ENCODE peak calls at places on chromosomes 11 and 22, in nine cellular contexts. A is AG09319, V is omental fat pad, K is fibroblast of lung, Z is tibial artery, J is cardiac muscle cell, H is AG04450, F is heart right ventricle, P is endodermal cell. G is an unnamed sample.

GRCh38 chr22:26629988-26630761 is 8.4 kb downstream of the CRYBA4 start:
- DNase-seq in A (no peak), V (no peak), K (no peak), Z (no peak), J (no peak), H (no peak), F (no peak), P (no peak), G (no peak)

GRCh38 chr11:129896062-129896461 is 684 bp upstream of the NFRKB start:
- DNase-seq in A (no peak), V (no peak), K (peak; percentile 3), Z (no peak), J (no peak), H (no peak), F (no peak), P (peak; percentile 51), G (no peak)

GRCh38 chr22:24208012-24208749 is 26.9 kb downstream of the SUSD2 start:
- DNase-seq in A (peak; percentile 84), V (no peak), K (peak; percentile 98), Z (peak; percentile 85), J (peak; percentile 98), H (peak; percentile 93), F (no peak), P (no peak), G (no peak)

GRCh38 chr11:8692417-8692816 is 9.8 kb downstream of the RPL27A start:
- DNase-seq in A (no peak), V (no peak), K (no peak), Z (no peak), J (no peak), H (no peak), F (no peak), P (peak; percentile 44), G (no peak)

GRCh38 chr11:279966-280761 is 2.0 kb downstream of the NLRP6 start:
- DNase-seq in A (no peak), V (no peak), K (no peak), Z (peak; percentile 65), J (peak; percentile 47), H (no peak), F (peak; percentile 24), P (peak; percentile 42), G (no peak)

GRCh38 chr11:102623998-102624397 is 1.1 kb downstream of the MMP20 start:
- DNase-seq in A (no peak), V (no peak), K (no peak), Z (no peak), J (no peak), H (no peak), F (no peak), P (no peak), G (no peak)

GRCh38 chr11:114232400-114233070 is 63.7 kb upstream of the NNMT start:
- DNase-seq in A (no peak), V (no peak), K (no peak), Z (no peak), J (no peak), H (no peak), F (no peak), P (no peak), G (no peak)

GRCh38 chr22:50465531-50465930 is 9.3 kb downstream of the SBF1 start:
- DNase-seq in A (no peak), V (no peak), K (no peak), Z (no peak), J (no peak), H (no peak), F (no peak), P (no peak), G (no peak)

DNA sequence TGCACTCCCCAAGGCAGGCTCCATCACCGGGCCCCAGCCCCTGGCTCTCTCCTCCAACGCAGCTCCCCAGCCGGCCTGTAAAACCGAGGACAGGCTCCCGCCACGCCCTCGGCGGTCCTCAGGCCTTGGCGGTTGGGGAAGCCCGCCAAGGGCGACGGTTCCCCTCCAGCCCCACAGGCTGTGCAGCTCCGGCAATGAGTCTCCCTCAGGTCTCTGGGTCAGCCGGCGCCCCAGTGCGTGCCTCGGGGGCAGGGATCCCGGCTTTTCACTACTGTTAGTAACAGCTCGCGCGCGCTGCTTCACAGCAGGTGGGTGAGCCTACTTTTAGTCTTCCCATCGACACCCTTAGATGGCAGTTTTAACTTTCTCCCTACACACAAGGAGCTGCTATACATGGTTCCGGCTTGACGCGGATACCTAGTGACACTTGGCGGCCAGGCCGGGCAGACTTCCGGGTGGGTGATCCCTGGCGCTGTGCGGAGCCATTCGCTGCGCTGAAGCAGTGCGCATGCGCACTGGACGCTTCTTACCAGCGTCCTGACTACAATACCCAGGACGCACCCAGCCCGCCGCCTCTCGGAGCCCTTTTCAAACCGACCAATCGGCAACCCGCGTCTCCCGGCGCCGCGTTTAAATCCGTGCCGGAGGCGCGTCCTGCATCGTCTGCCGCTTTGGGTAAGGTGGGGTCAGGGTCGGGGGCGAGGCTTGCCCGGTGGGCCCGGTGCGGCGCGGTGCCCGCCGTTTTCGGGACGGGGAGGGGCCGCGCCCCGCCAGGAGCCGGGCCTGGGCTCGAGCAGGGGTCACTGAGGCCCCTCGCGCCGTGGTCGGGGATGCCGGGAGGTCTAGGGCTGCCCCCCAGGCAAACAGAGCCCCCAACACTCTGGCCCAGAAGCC is at the start of gene GTSE1:
- DNase-seq in A (peak; percentile 92), V (peak; percentile 87), K (peak; percentile 96), Z (peak; percentile 98), J (peak; percentile 98), H (peak; percentile 92), F (peak; percentile 99), P (peak; percentile 99), G (peak; percentile 86)
- TF ChIP-seq CTCF in A (no peak), V (no peak), K (no peak), Z (peak; percentile 5), J (peak; percentile 8), H (peak; percentile 10), F (peak; percentile 54), P (peak; percentile 26), G (peak; percentile 35)

DNA sequence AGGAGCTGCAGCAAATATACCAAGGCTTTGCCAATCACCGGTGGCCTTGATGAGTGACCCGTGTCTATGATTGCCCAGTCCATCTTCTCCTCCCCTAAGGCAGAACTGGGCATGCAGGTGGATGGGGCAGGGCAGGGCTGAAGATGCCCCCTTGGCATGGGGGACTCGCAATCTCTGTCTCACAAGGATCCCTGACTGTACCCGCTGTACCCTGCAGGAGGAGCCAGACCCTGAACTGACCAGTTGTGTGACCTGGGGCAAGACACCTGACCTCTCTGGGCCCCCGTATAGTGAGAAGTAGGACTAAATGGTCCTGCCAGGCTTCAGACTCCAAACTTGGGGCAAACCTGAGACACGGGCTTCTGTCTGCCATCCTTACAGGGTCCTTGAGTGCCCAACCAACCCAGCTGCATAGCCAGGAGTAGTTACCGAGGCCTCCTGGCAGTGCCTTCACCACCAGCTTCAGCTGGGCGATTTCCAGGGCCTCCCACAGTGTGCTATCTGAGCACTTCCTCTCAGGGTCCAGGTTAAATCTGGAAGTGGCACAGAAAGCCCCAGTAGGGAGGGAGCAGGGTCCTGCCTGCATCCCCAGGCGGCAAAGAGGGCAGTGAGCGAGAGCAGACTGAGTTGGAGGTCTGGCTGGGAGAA is 6.4 kb upstream of the KCNJ11 start:
- DNase-seq in A (no peak), V (no peak), K (no peak), Z (no peak), J (no peak), H (no peak), F (no peak), P (no peak), G (no peak)
- TF ChIP-seq CTCF in A (no peak), V (no peak), K (no peak), Z (no peak), J (no peak), H (no peak), F (no peak), P (peak; percentile 48), G (no peak)

DNA sequence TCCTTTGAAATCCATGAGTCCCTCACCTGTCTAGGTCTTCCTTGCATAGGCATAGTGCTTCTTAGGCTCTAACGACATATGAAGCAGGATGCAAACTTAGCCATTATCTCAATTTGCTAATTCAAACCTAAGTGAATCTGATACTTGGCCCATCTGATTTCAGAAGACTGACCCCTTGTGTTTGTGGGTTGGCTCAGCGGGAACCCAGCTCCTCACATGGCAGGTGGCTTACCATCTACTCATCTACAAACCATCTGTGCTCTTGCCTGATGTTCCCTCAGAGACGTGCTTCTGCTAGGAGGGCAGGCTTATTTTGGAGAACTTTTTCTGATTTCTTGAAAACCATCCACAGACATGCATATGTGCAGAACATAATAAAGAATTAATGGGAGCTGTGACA is 15.2 kb downstream of the ELMOD1 start:
- DNase-seq in A (no peak), V (no peak), K (no peak), Z (no peak), J (no peak), H (no peak), F (no peak), P (peak; percentile 70), G (no peak)
- TF ChIP-seq CTCF in A (peak; percentile 4), V (no peak), K (peak; percentile 15), Z (no peak), J (no peak), H (peak; percentile 24), F (no peak), P (peak; percentile 57), G (peak; percentile 5)

DNA sequence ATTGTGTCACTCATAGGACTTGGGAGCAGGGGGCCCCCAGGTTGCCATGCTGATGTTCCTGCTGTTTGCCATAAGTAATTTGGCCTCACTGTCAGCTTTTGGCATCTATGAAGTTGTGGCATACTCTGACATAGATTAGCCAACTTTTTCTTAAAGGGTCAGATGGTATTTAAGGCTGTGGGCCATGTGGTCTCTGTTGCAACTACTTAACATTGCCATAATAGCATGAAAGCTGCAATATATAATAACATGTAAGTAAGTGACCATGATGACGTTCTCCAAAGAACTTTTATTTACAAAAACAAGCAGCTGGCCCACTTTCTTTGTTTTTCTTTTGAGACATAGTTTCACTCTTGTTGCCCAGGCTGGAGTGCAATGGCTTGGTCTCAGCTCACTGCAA is 2.2 kb upstream of the TMEM216 start:
- DNase-seq in A (no peak), V (no peak), K (peak; percentile 44), Z (no peak), J (no peak), H (no peak), F (no peak), P (no peak), G (no peak)
- TF ChIP-seq CTCF in A (no peak), V (no peak), K (no peak), Z (no peak), J (no peak), H (no peak), F (no peak), P (no peak), G (no peak)

DNA sequence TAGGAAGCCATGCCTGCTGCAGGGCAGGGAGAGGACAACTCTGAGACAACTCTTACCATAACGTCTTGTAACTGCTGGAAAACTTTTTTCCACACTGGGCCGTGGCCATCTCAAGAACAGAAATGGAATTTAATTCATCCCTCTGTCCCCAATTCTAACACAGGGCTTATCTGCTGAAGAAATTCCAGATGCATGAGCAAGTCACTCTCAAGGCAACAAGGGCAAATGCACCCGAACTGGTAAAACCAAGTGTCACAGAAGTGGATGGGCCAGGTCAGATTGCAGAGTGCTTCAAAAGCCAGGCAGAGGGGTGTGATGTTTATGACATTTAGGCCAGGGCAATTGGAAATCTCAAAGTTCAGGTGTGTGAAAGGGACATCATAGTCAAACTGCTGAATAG is 7.4 kb downstream of the SMPD1 start:
- DNase-seq in A (no peak), V (no peak), K (no peak), Z (peak; percentile 28), J (peak; percentile 61), H (no peak), F (no peak), P (no peak), G (no peak)
- TF ChIP-seq CTCF in A (no peak), V (no peak), K (no peak), Z (no peak), J (no peak), H (no peak), F (no peak), P (no peak), G (no peak)

GRCh38 chr22:20130319-20130718 is 1.3 kb upstream of the ZDHHC8 start:
- DNase-seq in A (no peak), V (no peak), K (no peak), Z (no peak), J (no peak), H (no peak), F (no peak), P (peak; percentile 68), G (no peak)
- TF ChIP-seq CTCF in A (no peak), V (no peak), K (no peak), Z (no peak), J (no peak), H (no peak), F (no peak), P (peak; percentile 16), G (no peak)